ENCODE peak calls at places on chromosomes 5 and 9, in four cellular contexts. H is K562, E is HEK293T, Y is HepG2. F is an unnamed sample.

GRCh38 chr5:128197911-128198522 is 114.5 kb downstream of the SLC12A2 start:
- DNase-seq in Y (no peak), H (no peak), E (no peak), F (no peak)

GRCh38 chr5:125181159-125181558 is 434.7 kb upstream of the ZNF608 start:
- DNase-seq in Y (no peak), H (no peak), E (no peak), F (no peak)

GRCh38 chr5:95644351-95645042 is 2.1 kb upstream of the RFESD start:
- DNase-seq in E (peak), Y (peak), H (peak), F (peak)

GRCh38 chr5:14328144-14328543 is 185.0 kb downstream of the TRIO start:
- DNase-seq in Y (no peak), E (no peak), H (no peak), F (no peak)

GRCh38 chr5:112687306-112687705 is 50.4 kb upstream of the APC start:
- DNase-seq in Y (no peak), H (no peak), E (no peak), F (no peak)

GRCh38 chr5:56072863-56073777 is 78.4 kb upstream of the IL6ST start:
- DNase-seq in Y (no peak), E (no peak), H (no peak), F (no peak)

GRCh38 chr5:143880178-143880577 is 68.2 kb downstream of the HMHB1 start:
- DNase-seq in Y (peak), E (no peak), H (no peak), F (no peak)

GRCh38 chr9:16352791-16353401 is 517.6 kb downstream of the BNC2 start:
- DNase-seq in Y (no peak), H (no peak), E (no peak), F (no peak)

GRCh38 chr9:83034587-83034986 is 28.4 kb downstream of the RASEF start:
- DNase-seq in Y (no peak), E (no peak), H (no peak), F (no peak)

GRCh38 chr5:138180183-138180782 is 1.4 kb downstream of the KIF20A start:
- DNase-seq in Y (peak), E (peak), H (peak), F (no peak)

GRCh38 chr5:36232533-36232932 is 9.2 kb downstream of the NADK2 start:
- DNase-seq in H (no peak), E (no peak), Y (no peak), F (no peak)

GRCh38 chr5:43602456-43602817 is 543 bp upstream of the NNT start:
- DNase-seq in Y (peak), H (peak), E (peak), F (peak)

GRCh38 chr5:151196556-151197290 is 27.2 kb downstream of the CCDC69 start:
- DNase-seq in H (no peak), E (no peak), Y (no peak), F (no peak)

GRCh38 chr9:80951675-80952074 is 737.7 kb downstream of the TLE1 start:
- DNase-seq in H (no peak), E (no peak), Y (no peak), F (no peak)

GRCh38 chr9:109117856-109118801 is 1.6 kb downstream of the TMEM245 start:
- DNase-seq in H (peak), Y (peak), E (no peak), F (no peak)

GRCh38 chr5:155004138-155004744 is 9.3 kb upstream of the KIF4B start:
- DNase-seq in H (peak), E (no peak), Y (peak), F (peak)
- TF ChIP-seq ELF4 in H (no peak), E (no peak), Y (no peak), F (no peak)

DNA sequence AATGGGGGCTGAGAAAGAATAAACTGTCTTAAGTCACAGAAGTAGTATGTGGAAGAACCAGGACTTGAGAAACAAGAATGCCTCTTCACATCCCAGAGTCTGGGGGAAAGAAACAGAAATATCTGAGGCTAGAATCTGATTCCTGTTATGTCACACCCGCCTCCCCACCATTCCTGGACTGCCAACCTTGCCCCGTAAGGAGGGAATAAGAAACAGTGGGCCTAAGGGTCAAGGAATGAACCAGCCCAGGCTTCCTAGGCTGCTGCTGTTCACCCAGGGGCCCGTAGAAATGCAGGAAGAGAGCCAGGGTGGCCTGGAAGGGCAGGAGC is 4.3 kb downstream of the PCDH1 start:
- DNase-seq in Y (no peak), H (no peak), E (no peak), F (no peak)
- TF ChIP-seq ELF4 in Y (no peak), H (no peak), E (no peak), F (no peak)

GRCh38 chr9:78029601-78030552 is 1.7 kb downstream of the GNAQ start:
- DNase-seq in Y (no peak), H (peak), E (peak), F (no peak)
- TF ChIP-seq ELF4 in Y (no peak), H (no peak), E (no peak), F (no peak)

GRCh38 chr5:174725991-174726601 is 1.7 kb downstream of the MSX2 start:
- DNase-seq in H (no peak), Y (no peak), E (no peak), F (no peak)
- TF ChIP-seq ELF4 in H (no peak), Y (no peak), E (no peak), F (no peak)

GRCh38 chr9:84750152-84750865 is 80.8 kb downstream of the NTRK2 start:
- DNase-seq in H (no peak), E (no peak), Y (no peak), F (no peak)
- TF ChIP-seq ELF4 in H (no peak), E (no peak), Y (no peak), F (no peak)

GRCh38 chr9:134365791-134366222 is 39.6 kb downstream of the RXRA start:
- DNase-seq in E (no peak), H (peak), Y (no peak), F (peak)
- TF ChIP-seq ELF4 in E (no peak), H (no peak), Y (no peak), F (no peak)

GRCh38 chr9:136629001-136629878 is 33.5 kb upstream of the EGFL7 start:
- DNase-seq in Y (no peak), E (no peak), H (no peak), F (no peak)
- TF ChIP-seq ELF4 in Y (no peak), E (no peak), H (no peak), F (no peak)

GRCh38 chr5:160312960-160313734 is 783 bp upstream of the CCNJL start:
- DNase-seq in H (no peak), Y (no peak), E (no peak), F (no peak)
- TF ChIP-seq ELF4 in H (no peak), Y (no peak), E (no peak), F (no peak)

F was measured in WTC11.